ENCODE peak calls at places on chromosomes 11 and 22, in four cellular contexts. J, E, R and Z are unnamed samples.

GRCh38 chr22:46797355-46797754 is 34.9 kb downstream of the TBC1D22A start:
- DNase-seq in J (peak), E (no peak), R (peak), Z (peak)

GRCh38 chr11:60098508-60098907 is 10.0 kb downstream of the MS4A2 start:
- DNase-seq in J (no peak), E (no peak), R (no peak), Z (no peak)

GRCh38 chr11:78161937-78162336 is 22.5 kb upstream of the ALG8 start:
- DNase-seq in J (peak), E (no peak), R (peak), Z (no peak)

GRCh38 chr11:9760180-9760550 is 96.3 kb downstream of the SWAP70 start:
- DNase-seq in J (peak), E (no peak), R (peak), Z (no peak)

GRCh38 chr22:42262964-42263363 is 7.5 kb downstream of the TCF20 start:
- DNase-seq in J (no peak), E (no peak), R (no peak), Z (no peak)

GRCh38 chr22:35480143-35480542 is 60.5 kb upstream of the RASD2 start:
- DNase-seq in J (peak), E (no peak), R (no peak), Z (no peak)

GRCh38 chr11:32325187-32325586 is 110.2 kb downstream of the WT1 start:
- DNase-seq in J (no peak), E (no peak), R (no peak), Z (no peak)

GRCh38 chr22:18068991-18069390 is 8.8 kb upstream of the PEX26 start:
- DNase-seq in J (no peak), E (no peak), R (no peak), Z (no peak)

GRCh38 chr11:104876324-104876723 is 21.9 kb downstream of the CASP12 start:
- DNase-seq in J (no peak), E (no peak), R (no peak), Z (no peak)

GRCh38 chr11:20089796-20090653 is 70.2 kb downstream of the DBX1 start:
- DNase-seq in J (peak), E (no peak), R (peak), Z (no peak)

DNA sequence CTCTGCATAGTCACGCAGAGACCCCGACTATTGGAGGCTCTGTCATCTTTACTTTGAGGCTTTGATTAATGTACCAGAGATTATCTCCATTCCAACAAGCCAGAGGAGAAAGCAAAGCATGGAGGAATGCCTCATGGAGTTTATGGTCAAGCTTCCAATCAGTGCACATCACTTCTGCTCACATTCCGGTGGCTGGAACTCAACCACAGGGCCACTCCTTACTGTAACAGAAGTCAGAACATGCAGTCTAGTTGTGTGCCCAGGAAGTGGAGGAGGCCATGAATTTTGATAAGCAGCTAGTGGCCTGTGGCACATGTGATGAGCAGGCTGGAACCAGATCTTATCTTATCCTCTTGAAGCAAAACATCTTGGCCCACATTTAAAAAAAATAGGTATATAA is 258.9 kb upstream of the ARHGAP20 start:
- DNase-seq in J (peak), E (no peak), R (peak), Z (peak)
- TF ChIP-seq CTCF in J (no peak), E (no peak), R (no peak), Z (no peak)

GRCh38 chr11:70319694-70320093 is 49.2 kb downstream of the PPFIA1 start:
- DNase-seq in J (no peak), E (no peak), R (no peak), Z (no peak)
- H3K27ac ChIP-seq in J (no peak), E (no peak), R (no peak), Z (no peak)

GRCh38 chr11:134861490-134862107 is 449.6 kb upstream of the B3GAT1 start:
- DNase-seq in J (no peak), E (no peak), R (no peak), Z (no peak)
- TF ChIP-seq CTCF in J (no peak), E (no peak), R (no peak), Z (no peak)

GRCh38 chr11:14625804-14626203 is 17.8 kb upstream of the PDE3B start:
- DNase-seq in J (no peak), E (no peak), R (no peak), Z (no peak)
- H3K27ac ChIP-seq in J (no peak), E (no peak), R (no peak), Z (no peak)

DNA sequence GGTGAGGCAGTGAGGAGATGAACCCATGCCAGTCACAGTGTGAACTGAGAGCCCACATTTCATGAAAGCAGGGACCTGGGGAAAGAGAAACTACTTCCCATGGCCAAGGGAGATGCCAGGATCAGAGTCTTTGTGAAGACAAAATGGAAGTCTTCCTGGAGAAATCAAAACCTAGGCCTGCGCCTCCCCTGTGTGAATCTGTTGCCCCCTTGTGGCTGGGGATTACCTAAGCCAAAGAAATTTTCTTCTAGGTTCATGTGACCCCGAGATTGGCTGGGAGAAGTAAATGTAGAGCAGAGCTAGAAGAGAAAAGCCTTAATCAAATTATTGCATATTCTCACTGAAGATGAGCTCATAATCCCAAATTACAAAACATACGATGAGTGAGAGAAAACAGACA is 1075.3 kb downstream of the TBC1D22A start:
- DNase-seq in J (no peak), E (no peak), R (no peak), Z (no peak)
- TF ChIP-seq CTCF in J (peak), E (no peak), R (no peak), Z (peak)

DNA sequence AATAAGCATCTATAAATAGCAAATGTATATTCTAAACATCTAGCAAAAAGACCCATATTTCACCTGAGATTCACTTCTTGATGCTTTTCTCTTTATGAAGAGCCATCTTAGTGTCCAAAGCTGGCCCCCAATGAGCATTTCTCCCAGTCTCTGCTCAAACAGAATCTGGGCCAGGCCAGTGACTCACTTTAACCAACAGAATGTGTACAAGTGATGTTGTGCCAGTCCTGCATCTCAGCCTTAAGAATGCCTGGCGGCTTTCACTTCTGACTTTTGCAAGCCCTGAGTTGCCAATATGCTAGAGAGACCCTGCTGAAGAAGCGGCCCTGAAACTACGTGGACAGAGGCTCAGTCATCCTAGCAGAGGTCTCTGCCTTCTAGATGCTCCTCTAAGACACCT is 6.9 kb upstream of the COPB1 start:
- DNase-seq in J (peak), E (no peak), R (peak), Z (no peak)
- H3K27ac ChIP-seq in J (no peak), E (no peak), R (no peak), Z (no peak)

DNA sequence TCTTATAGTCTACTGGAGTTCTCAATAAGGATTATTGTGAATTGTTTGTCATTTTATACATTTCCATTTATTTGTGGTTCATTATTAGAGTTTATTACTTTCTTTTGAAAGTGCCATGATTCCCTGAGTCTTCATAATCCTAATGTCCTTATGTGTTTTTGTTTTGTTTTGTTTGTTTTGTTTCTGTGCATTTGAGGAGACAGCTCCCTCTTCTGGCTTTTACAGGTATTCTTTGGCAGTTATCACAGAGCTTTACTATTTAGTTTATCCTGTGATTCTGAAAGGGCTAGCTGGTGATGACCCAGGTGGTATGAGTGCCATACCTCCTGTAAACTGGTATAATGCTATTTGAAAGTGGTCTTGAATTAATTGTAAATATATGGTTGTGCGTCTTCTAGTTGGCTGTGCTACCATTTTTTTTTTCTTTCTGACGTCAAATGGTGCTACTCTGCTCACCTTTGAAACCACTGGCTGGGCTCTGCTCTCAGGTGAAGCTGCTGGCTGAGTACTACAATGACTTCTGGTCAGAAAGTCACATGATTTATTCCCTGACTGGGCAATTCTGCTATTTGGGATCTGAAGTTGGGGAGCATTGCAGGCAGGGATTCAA is 751.2 kb downstream of the JRKL start:
- DNase-seq in J (no peak), E (no peak), R (no peak), Z (peak)
- TF ChIP-seq CTCF in J (peak), E (no peak), R (peak), Z (peak)